ENCODE peak calls at places on chromosomes 12 and 14, in four cellular contexts. One of them, this sample, is unnamed.

GRCh38 chr12:104903648-104904423 is 54.3 kb downstream of the SLC41A2 start:
- DNase-seq in IMR-90: no peak
- DNase-seq in bronchial epithelial cell: no peak
- DNase-seq in CD4-positive, alpha-beta T cell: no peak
- DNase-seq in this sample: no peak

GRCh38 chr12:94982456-94982855 is 21.0 kb downstream of the NDUFA12 start:
- DNase-seq in IMR-90: no peak
- DNase-seq in bronchial epithelial cell: no peak
- DNase-seq in CD4-positive, alpha-beta T cell: no peak
- DNase-seq in this sample: no peak

GRCh38 chr14:101843665-101844064 is 82.2 kb downstream of the PPP2R5C start:
- DNase-seq in bronchial epithelial cell: no peak
- DNase-seq in CD4-positive, alpha-beta T cell: no peak
- DNase-seq in IMR-90: no peak
- DNase-seq in this sample: no peak

GRCh38 chr12:86712425-86712843 is 456.2 kb upstream of the MGAT4C start:
- DNase-seq in IMR-90: peak
- DNase-seq in bronchial epithelial cell: peak
- DNase-seq in CD4-positive, alpha-beta T cell: no peak
- DNase-seq in this sample: no peak

GRCh38 chr12:54010053-54010971 is 1.5 kb downstream of the HOXC8 start:
- DNase-seq in CD4-positive, alpha-beta T cell: no peak
- DNase-seq in IMR-90: no peak
- DNase-seq in bronchial epithelial cell: no peak
- DNase-seq in this sample: no peak

GRCh38 chr14:56145965-56146364 is 27.8 kb downstream of the PELI2 start:
- DNase-seq in CD4-positive, alpha-beta T cell: no peak
- DNase-seq in bronchial epithelial cell: peak
- DNase-seq in IMR-90: peak
- DNase-seq in this sample: no peak

GRCh38 chr14:95478818-95479217 is 37.6 kb downstream of the SYNE3 start:
- DNase-seq in bronchial epithelial cell: no peak
- DNase-seq in IMR-90: no peak
- DNase-seq in CD4-positive, alpha-beta T cell: no peak
- DNase-seq in this sample: no peak

GRCh38 chr12:113453330-113453729 is 18.3 kb downstream of the LHX5 start:
- DNase-seq in CD4-positive, alpha-beta T cell: no peak
- DNase-seq in bronchial epithelial cell: no peak
- DNase-seq in IMR-90: no peak
- DNase-seq in this sample: no peak

GRCh38 chr14:99230271-99231141 is 41.5 kb downstream of the BCL11B start:
- DNase-seq in CD4-positive, alpha-beta T cell: peak
- DNase-seq in IMR-90: no peak
- DNase-seq in bronchial epithelial cell: peak
- DNase-seq in this sample: no peak

GRCh38 chr12:120534703-120535655 is 823 bp downstream of the RNF10 start:
- DNase-seq in bronchial epithelial cell: peak
- DNase-seq in IMR-90: peak
- DNase-seq in CD4-positive, alpha-beta T cell: peak
- DNase-seq in this sample: no peak
- TF ChIP-seq CTCF in bronchial epithelial cell: no peak
- TF ChIP-seq CTCF in IMR-90: no peak
- TF ChIP-seq CTCF in CD4-positive, alpha-beta T cell: no peak
- TF ChIP-seq CTCF in this sample: no peak

GRCh38 chr14:55052259-55052930 is 948 bp downstream of the MAPK1IP1L start:
- DNase-seq in CD4-positive, alpha-beta T cell: no peak
- DNase-seq in bronchial epithelial cell: peak
- DNase-seq in IMR-90: peak
- DNase-seq in this sample: no peak

GRCh38 chr14:55054098-55054497 is 2.7 kb downstream of the MAPK1IP1L start:
- DNase-seq in IMR-90: no peak
- DNase-seq in bronchial epithelial cell: no peak
- DNase-seq in CD4-positive, alpha-beta T cell: no peak
- DNase-seq in this sample: no peak

GRCh38 chr14:55051426-55052258 is at the start of gene MAPK1IP1L:
- DNase-seq in CD4-positive, alpha-beta T cell: peak
- DNase-seq in IMR-90: peak
- DNase-seq in bronchial epithelial cell: peak
- DNase-seq in this sample: peak

GRCh38 chr14:55053500-55053899 is 2.1 kb downstream of the MAPK1IP1L start:
- DNase-seq in CD4-positive, alpha-beta T cell: no peak
- DNase-seq in bronchial epithelial cell: no peak
- DNase-seq in IMR-90: no peak
- DNase-seq in this sample: no peak

DNA sequence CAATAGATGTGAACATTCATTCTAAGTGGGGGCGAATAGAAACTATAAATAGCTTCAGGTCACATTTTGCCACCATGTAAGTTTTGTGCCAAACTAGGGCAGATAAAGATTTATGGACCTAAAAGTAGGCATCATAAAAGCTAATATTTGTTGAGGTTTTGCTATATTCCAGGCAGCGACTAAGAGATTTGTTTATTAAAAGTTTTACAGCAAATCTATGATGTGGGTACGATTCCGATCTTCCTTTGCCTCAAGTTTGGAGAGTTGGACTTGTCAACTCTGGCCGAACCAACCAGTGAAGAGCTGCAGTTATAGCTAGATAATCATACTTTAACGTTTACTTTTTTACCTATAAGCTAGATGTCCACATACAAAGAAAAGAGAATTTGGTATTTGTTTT is 1.6 kb downstream of the MAPK1IP1L start:
- DNase-seq in CD4-positive, alpha-beta T cell: no peak
- DNase-seq in bronchial epithelial cell: no peak
- DNase-seq in IMR-90: no peak
- DNase-seq in this sample: no peak
- TF ChIP-seq CTCF in CD4-positive, alpha-beta T cell: no peak
- TF ChIP-seq CTCF in bronchial epithelial cell: no peak
- TF ChIP-seq CTCF in IMR-90: no peak
- TF ChIP-seq CTCF in this sample: no peak

GRCh38 chr14:83575301-83575700 is 1954.6 kb upstream of the FLRT2 start:
- DNase-seq in CD4-positive, alpha-beta T cell: no peak
- DNase-seq in IMR-90: peak
- DNase-seq in bronchial epithelial cell: no peak
- DNase-seq in this sample: no peak
- TF ChIP-seq CTCF in CD4-positive, alpha-beta T cell: no peak
- TF ChIP-seq CTCF in IMR-90: no peak
- TF ChIP-seq CTCF in bronchial epithelial cell: no peak
- TF ChIP-seq CTCF in this sample: no peak

DNA sequence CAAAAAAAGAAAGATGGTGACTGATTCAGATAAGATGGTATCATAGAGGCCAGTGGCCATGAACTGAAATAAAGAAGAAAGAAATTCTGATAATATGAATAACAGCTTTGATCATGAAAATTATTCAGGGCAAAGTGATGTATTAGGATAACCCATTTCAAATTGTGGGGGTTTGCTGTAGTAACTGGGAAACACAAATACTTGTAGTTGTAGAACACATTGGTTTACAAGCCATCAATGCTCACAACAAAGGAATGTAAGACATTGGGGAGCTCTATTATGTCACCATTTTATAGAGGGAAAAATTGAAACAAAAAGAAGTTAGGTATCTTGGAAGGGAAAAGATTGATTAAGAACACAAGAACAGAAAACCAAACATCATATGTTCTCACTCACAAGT is 140.4 kb upstream of the FRMD6 start:
- DNase-seq in CD4-positive, alpha-beta T cell: no peak
- DNase-seq in bronchial epithelial cell: no peak
- DNase-seq in IMR-90: peak
- DNase-seq in this sample: no peak
- TF ChIP-seq CTCF in CD4-positive, alpha-beta T cell: no peak
- TF ChIP-seq CTCF in bronchial epithelial cell: no peak
- TF ChIP-seq CTCF in IMR-90: no peak
- TF ChIP-seq CTCF in this sample: no peak

GRCh38 chr14:77033622-77034521 is 5.4 kb upstream of the IRF2BPL start:
- DNase-seq in bronchial epithelial cell: peak
- DNase-seq in IMR-90: peak
- DNase-seq in CD4-positive, alpha-beta T cell: peak
- DNase-seq in this sample: peak
- TF ChIP-seq CTCF in bronchial epithelial cell: no peak
- TF ChIP-seq CTCF in IMR-90: no peak
- TF ChIP-seq CTCF in CD4-positive, alpha-beta T cell: no peak
- TF ChIP-seq CTCF in this sample: no peak

GRCh38 chr14:92135269-92135668 is 13.5 kb downstream of the CPSF2 start:
- DNase-seq in CD4-positive, alpha-beta T cell: no peak
- DNase-seq in IMR-90: peak
- DNase-seq in bronchial epithelial cell: peak
- DNase-seq in this sample: no peak
- TF ChIP-seq CTCF in CD4-positive, alpha-beta T cell: peak
- TF ChIP-seq CTCF in IMR-90: peak
- TF ChIP-seq CTCF in bronchial epithelial cell: peak
- TF ChIP-seq CTCF in this sample: no peak

GRCh38 chr12:32106153-32106516 is 512 bp upstream of the BICD1 start:
- DNase-seq in CD4-positive, alpha-beta T cell: no peak
- DNase-seq in bronchial epithelial cell: no peak
- DNase-seq in IMR-90: no peak
- DNase-seq in this sample: no peak
- TF ChIP-seq CTCF in CD4-positive, alpha-beta T cell: no peak
- TF ChIP-seq CTCF in bronchial epithelial cell: no peak
- TF ChIP-seq CTCF in IMR-90: no peak
- TF ChIP-seq CTCF in this sample: no peak

GRCh38 chr12:48286665-48287064 is 64.1 kb downstream of the ZNF641 start:
- DNase-seq in IMR-90: no peak
- DNase-seq in CD4-positive, alpha-beta T cell: no peak
- DNase-seq in bronchial epithelial cell: no peak
- DNase-seq in this sample: no peak

GRCh38 chr12:48281811-48282210 is 68.9 kb downstream of the ZNF641 start:
- DNase-seq in CD4-positive, alpha-beta T cell: no peak
- DNase-seq in bronchial epithelial cell: peak
- DNase-seq in IMR-90: no peak
- DNase-seq in this sample: no peak

GRCh38 chr12:48280572-48280971 is 70.1 kb downstream of the ZNF641 start:
- DNase-seq in bronchial epithelial cell: no peak
- DNase-seq in IMR-90: no peak
- DNase-seq in CD4-positive, alpha-beta T cell: no peak
- DNase-seq in this sample: no peak

GRCh38 chr12:48288387-48289268 is 62.1 kb downstream of the ZNF641 start:
- DNase-seq in bronchial epithelial cell: peak
- DNase-seq in CD4-positive, alpha-beta T cell: no peak
- DNase-seq in IMR-90: no peak
- DNase-seq in this sample: no peak

DNA sequence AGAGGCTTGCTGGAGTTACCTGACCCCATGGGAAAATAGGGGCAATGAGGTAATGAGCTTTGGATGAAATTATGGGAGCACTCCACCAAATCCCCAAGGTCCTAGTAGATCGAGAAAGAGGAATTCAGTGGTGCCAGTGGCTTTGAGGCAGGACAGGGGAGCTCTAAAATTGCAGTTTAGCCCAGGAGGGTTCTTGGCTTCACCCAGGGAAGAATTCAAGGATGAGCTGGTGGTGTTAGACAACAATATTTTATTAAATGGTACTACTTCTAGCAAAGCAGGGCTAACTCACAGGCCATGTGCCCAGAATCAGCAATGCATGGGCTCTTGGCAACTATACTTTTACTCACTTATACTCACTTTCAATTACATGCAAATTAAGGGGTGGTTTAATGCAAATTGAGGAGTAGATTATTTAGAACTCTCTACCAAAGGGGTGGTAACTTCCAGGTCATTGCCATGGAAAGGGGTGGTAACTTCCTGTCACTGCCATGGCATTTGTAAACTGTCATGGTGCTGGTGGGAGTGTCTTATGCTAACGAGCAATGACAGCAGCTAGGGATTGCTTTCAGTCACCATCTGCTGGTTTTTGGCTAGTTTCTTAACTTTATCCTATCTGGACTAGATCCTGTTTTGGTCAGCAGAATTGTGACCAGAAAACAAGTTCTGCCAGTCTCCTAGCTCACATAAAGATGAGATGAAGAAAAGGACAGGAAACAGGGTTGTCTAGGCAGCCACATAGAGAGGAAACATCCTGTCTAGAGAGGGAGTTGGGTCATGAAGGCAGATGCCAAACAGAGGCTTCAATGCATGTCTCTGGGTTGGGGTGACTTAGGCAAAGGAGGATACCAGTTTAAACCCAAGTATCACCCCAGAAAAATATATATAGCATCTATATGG is 64.7 kb downstream of the ZNF641 start:
- DNase-seq in IMR-90: no peak
- DNase-seq in CD4-positive, alpha-beta T cell: no peak
- DNase-seq in bronchial epithelial cell: no peak
- DNase-seq in this sample: no peak
- TF ChIP-seq CTCF in IMR-90: no peak
- TF ChIP-seq CTCF in CD4-positive, alpha-beta T cell: no peak
- TF ChIP-seq CTCF in bronchial epithelial cell: no peak
- TF ChIP-seq CTCF in this sample: no peak

DNA sequence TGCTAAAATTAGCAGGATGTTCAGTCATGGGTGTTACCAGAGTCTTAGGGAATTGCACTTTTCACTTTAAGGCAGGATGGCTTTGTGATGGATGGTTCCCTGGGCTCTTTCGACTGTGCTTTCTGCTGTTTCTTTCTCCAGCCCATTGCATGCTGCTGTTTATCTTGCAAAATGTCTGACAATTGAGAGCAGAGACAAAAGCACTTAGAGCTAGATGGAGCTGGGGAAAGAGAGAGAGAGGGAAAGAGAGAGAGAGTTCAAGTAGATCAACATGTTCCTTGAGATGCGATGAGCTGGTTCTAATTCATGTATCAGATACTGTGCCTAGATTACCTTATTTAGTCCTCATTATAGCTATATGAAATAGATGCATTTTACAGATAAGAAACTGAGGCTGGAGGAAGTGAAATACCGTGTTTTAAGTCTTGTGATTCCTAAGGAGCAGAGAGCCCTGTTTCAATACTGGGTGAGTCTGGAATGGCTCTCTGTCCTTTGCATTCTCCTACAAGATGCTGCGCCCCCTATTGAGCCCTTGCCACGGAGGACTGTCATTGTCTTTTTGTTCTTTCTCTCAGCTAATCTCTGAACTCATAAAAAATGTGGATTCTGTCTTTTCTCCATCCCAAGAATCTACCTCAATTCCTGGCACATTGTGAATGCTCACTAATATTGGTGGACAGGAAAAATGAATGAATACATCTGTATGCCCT is 227.9 kb downstream of the ALG10B start:
- DNase-seq in CD4-positive, alpha-beta T cell: no peak
- DNase-seq in bronchial epithelial cell: no peak
- DNase-seq in IMR-90: no peak
- DNase-seq in this sample: no peak
- TF ChIP-seq CTCF in CD4-positive, alpha-beta T cell: no peak
- TF ChIP-seq CTCF in bronchial epithelial cell: peak
- TF ChIP-seq CTCF in IMR-90: no peak
- TF ChIP-seq CTCF in this sample: no peak